ENCODE peak calls at places on chromosome 1, in eight cellular contexts. One of them, this sample, is unnamed. For H3K27me3, the result is how much of the 10 kb centered on the place peaks cover.

GRCh38 chr1:97562096-97562495 is 358.7 kb downstream of the DPYD start:
- DNase-seq in pancreas: no peak
- DNase-seq in prostate gland: no peak
- DNase-seq in spleen: no peak
- DNase-seq in upper lobe of left lung: no peak
- DNase-seq in A673: no peak
- DNase-seq in cardiac muscle cell: no peak
- DNase-seq in heart right ventricle: no peak
- DNase-seq in this sample: peak

GRCh38 chr1:212650228-212650627 is 41.7 kb downstream of the ATF3 start:
- DNase-seq in A673: no peak
- DNase-seq in cardiac muscle cell: no peak
- DNase-seq in upper lobe of left lung: no peak
- DNase-seq in heart right ventricle: no peak
- DNase-seq in spleen: no peak
- DNase-seq in prostate gland: no peak
- DNase-seq in pancreas: no peak
- DNase-seq in this sample: no peak

GRCh38 chr1:40897499-40897898 is 35.3 kb upstream of the CITED4 start:
- DNase-seq in heart right ventricle: no peak
- DNase-seq in spleen: no peak
- DNase-seq in upper lobe of left lung: no peak
- DNase-seq in pancreas: no peak
- DNase-seq in A673: no peak
- DNase-seq in prostate gland: no peak
- DNase-seq in cardiac muscle cell: no peak
- DNase-seq in this sample: no peak

GRCh38 chr1:53110370-53111072 is 31.9 kb downstream of the SLC1A7 start:
- DNase-seq in A673: no peak
- DNase-seq in upper lobe of left lung: peak
- DNase-seq in spleen: no peak
- DNase-seq in prostate gland: no peak
- DNase-seq in pancreas: no peak
- DNase-seq in heart right ventricle: no peak
- DNase-seq in cardiac muscle cell: peak
- DNase-seq in this sample: peak

GRCh38 chr1:160400646-160401486 is 502 bp downstream of the VANGL2 start:
- DNase-seq in upper lobe of left lung: peak
- DNase-seq in prostate gland: peak
- DNase-seq in A673: peak
- DNase-seq in heart right ventricle: no peak
- DNase-seq in pancreas: peak
- DNase-seq in spleen: no peak
- DNase-seq in cardiac muscle cell: no peak
- DNase-seq in this sample: no peak

GRCh38 chr1:33009561-33009960 is 27.1 kb downstream of the AK2 start:
- DNase-seq in heart right ventricle: no peak
- DNase-seq in A673: no peak
- DNase-seq in prostate gland: no peak
- DNase-seq in spleen: no peak
- DNase-seq in cardiac muscle cell: no peak
- DNase-seq in pancreas: no peak
- DNase-seq in upper lobe of left lung: no peak
- DNase-seq in this sample: no peak

GRCh38 chr1:174367892-174368291 is 79.9 kb upstream of the GPR52 start:
- DNase-seq in prostate gland: no peak
- DNase-seq in upper lobe of left lung: no peak
- DNase-seq in A673: no peak
- DNase-seq in cardiac muscle cell: no peak
- DNase-seq in pancreas: no peak
- DNase-seq in spleen: no peak
- DNase-seq in heart right ventricle: peak
- DNase-seq in this sample: no peak

GRCh38 chr1:83747853-83748482 is 251.0 kb downstream of the TTLL7 start:
- DNase-seq in cardiac muscle cell: no peak
- DNase-seq in prostate gland: no peak
- DNase-seq in heart right ventricle: no peak
- DNase-seq in upper lobe of left lung: no peak
- DNase-seq in A673: no peak
- DNase-seq in spleen: no peak
- DNase-seq in pancreas: no peak
- DNase-seq in this sample: peak

DNA sequence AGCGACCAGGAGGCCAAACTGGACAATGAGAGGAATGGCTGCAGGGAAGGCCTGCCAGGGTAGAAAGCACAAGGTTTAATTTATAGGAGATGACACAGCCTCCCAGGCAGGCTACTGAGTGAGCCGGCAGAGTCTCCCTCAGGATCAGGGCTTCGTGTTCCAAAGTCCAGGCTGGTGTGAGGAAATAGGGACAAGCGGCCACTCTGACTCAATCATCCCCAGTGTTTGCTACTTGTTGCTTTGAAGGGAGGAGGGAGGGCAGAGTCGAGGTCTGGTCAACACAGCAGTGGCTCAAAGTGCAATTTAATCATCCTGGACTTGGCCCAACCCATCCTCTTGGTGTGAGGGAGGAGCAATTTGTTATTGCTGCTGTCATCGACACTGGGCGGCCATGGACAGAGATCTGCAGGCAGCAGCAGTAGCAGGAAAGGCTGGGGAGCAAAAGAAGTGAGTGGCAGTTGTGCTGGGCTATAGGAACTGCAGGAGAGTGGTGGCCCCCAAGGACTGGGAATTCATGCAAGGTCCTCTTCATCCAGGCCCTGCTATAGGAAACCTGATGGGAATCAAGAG is 27.5 kb downstream of the TBX15 start:
- DNase-seq in prostate gland: no peak
- DNase-seq in upper lobe of left lung: no peak
- DNase-seq in spleen: no peak
- DNase-seq in cardiac muscle cell: peak
- DNase-seq in heart right ventricle: no peak
- DNase-seq in pancreas: no peak
- DNase-seq in A673: no peak
- DNase-seq in this sample: peak
- H3K4me3 ChIP-seq in prostate gland: no peak
- H3K4me3 ChIP-seq in upper lobe of left lung: no peak
- H3K4me3 ChIP-seq in spleen: no peak
- H3K4me3 ChIP-seq in cardiac muscle cell: no peak
- H3K4me3 ChIP-seq in heart right ventricle: no peak
- H3K4me3 ChIP-seq in pancreas: no peak
- H3K4me3 ChIP-seq in A673: no peak
- H3K4me3 ChIP-seq in this sample: no peak

GRCh38 chr1:62826892-62827291 is 43.0 kb downstream of the ATG4C start:
- DNase-seq in heart right ventricle: no peak
- DNase-seq in spleen: no peak
- DNase-seq in upper lobe of left lung: no peak
- DNase-seq in prostate gland: no peak
- DNase-seq in pancreas: no peak
- DNase-seq in A673: peak
- DNase-seq in cardiac muscle cell: no peak
- DNase-seq in this sample: no peak
- H3K27me3 ChIP-seq in heart right ventricle: under half
- H3K27me3 ChIP-seq in spleen: under half
- H3K27me3 ChIP-seq in upper lobe of left lung: under half
- H3K27me3 ChIP-seq in prostate gland: under half
- H3K27me3 ChIP-seq in pancreas: under half
- H3K27me3 ChIP-seq in A673: under half
- H3K27me3 ChIP-seq in cardiac muscle cell: under half
- H3K27me3 ChIP-seq in this sample: under half

DNA sequence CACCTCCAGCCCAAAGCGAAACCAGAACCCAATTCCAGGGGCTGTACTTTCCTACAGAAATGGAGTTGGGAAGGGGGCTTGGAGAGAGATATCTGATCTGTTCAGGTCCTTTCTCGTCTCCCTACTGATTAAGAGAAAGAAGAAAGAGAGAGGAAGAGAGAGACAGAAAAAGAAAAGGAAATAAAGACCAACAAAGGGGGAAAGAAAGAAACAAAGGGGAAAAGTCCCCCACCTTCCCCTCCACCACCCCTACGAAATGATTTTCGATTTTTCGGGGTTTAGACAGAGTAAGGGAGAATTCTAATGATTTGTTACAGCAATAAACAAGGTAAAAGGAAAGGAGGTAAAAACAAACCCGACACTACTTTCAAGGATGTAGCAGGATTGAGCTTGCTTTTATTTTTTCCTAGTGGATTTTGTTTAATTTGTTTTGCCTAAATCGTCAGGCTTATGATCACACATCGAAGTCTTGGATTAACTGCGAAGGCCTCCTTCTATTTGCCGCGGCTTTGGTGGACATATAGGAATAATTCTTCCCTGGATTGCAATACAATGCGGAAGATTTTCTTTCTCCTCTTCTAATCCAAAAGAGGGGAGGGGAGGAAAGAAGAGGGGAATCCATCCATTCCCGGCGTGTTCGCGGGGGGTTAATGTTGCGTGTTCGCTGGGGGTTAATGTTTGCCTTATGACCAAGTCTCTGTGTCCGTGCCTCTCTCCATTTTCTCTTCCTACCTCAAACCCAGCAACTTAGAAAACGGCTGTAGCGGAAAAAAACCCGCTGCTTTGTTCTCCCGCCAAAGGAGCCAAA is 1.9 kb downstream of the TAL1 start:
- DNase-seq in prostate gland: no peak
- DNase-seq in cardiac muscle cell: no peak
- DNase-seq in heart right ventricle: no peak
- DNase-seq in spleen: no peak
- DNase-seq in A673: no peak
- DNase-seq in pancreas: no peak
- DNase-seq in upper lobe of left lung: no peak
- DNase-seq in this sample: no peak
- H3K4me3 ChIP-seq in prostate gland: no peak
- H3K4me3 ChIP-seq in cardiac muscle cell: no peak
- H3K4me3 ChIP-seq in heart right ventricle: peak
- H3K4me3 ChIP-seq in spleen: peak
- H3K4me3 ChIP-seq in A673: no peak
- H3K4me3 ChIP-seq in pancreas: peak
- H3K4me3 ChIP-seq in upper lobe of left lung: peak
- H3K4me3 ChIP-seq in this sample: no peak

GRCh38 chr1:153470707-153471106 is 10.3 kb upstream of the S100A7 start:
- DNase-seq in heart right ventricle: no peak
- DNase-seq in prostate gland: no peak
- DNase-seq in upper lobe of left lung: no peak
- DNase-seq in cardiac muscle cell: peak
- DNase-seq in A673: no peak
- DNase-seq in pancreas: no peak
- DNase-seq in spleen: no peak
- DNase-seq in this sample: no peak

GRCh38 chr1:153465728-153466625 is 5.5 kb upstream of the S100A7 start:
- DNase-seq in cardiac muscle cell: peak
- DNase-seq in spleen: peak
- DNase-seq in prostate gland: no peak
- DNase-seq in A673: peak
- DNase-seq in pancreas: peak
- DNase-seq in heart right ventricle: peak
- DNase-seq in upper lobe of left lung: peak
- DNase-seq in this sample: no peak

DNA sequence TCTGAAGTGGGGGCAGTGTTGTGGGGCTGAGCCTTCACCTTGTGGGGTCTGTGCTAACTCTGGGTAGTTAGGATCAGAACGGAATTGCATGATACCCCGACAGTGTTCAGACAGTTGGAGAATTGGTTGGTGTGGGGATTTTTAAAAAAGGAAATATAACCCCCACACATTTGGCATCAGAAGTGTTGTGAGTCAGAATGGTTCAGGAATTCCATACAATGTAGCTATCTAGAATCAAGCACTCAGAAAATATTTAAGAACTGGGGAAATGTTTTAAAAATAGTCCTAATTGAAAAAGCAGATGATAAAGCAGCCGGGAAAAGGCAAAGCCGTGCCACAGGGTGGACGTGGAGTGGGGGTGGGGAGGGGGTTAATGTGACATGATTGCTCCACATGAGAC is 6.5 kb upstream of the S100A7 start:
- DNase-seq in prostate gland: no peak
- DNase-seq in upper lobe of left lung: no peak
- DNase-seq in heart right ventricle: no peak
- DNase-seq in pancreas: no peak
- DNase-seq in spleen: no peak
- DNase-seq in cardiac muscle cell: peak
- DNase-seq in A673: no peak
- DNase-seq in this sample: no peak
- H3K27me3 ChIP-seq in prostate gland: under half
- H3K27me3 ChIP-seq in upper lobe of left lung: under half
- H3K27me3 ChIP-seq in heart right ventricle: under half
- H3K27me3 ChIP-seq in pancreas: under half
- H3K27me3 ChIP-seq in spleen: under half
- H3K27me3 ChIP-seq in cardiac muscle cell: under half
- H3K27me3 ChIP-seq in A673: under half
- H3K27me3 ChIP-seq in this sample: under half

GRCh38 chr1:238898856-238899255 is 487.5 kb upstream of the CHRM3 start:
- DNase-seq in pancreas: no peak
- DNase-seq in heart right ventricle: no peak
- DNase-seq in A673: no peak
- DNase-seq in cardiac muscle cell: no peak
- DNase-seq in prostate gland: peak
- DNase-seq in upper lobe of left lung: no peak
- DNase-seq in spleen: no peak
- DNase-seq in this sample: no peak

GRCh38 chr1:238895911-238896310 is 490.5 kb upstream of the CHRM3 start:
- DNase-seq in A673: no peak
- DNase-seq in heart right ventricle: no peak
- DNase-seq in cardiac muscle cell: no peak
- DNase-seq in spleen: no peak
- DNase-seq in upper lobe of left lung: no peak
- DNase-seq in pancreas: no peak
- DNase-seq in prostate gland: no peak
- DNase-seq in this sample: no peak

GRCh38 chr1:238900334-238900865 is 486.0 kb upstream of the CHRM3 start:
- DNase-seq in heart right ventricle: no peak
- DNase-seq in upper lobe of left lung: peak
- DNase-seq in pancreas: no peak
- DNase-seq in prostate gland: no peak
- DNase-seq in cardiac muscle cell: no peak
- DNase-seq in spleen: no peak
- DNase-seq in A673: no peak
- DNase-seq in this sample: no peak
- H3K4me3 ChIP-seq in heart right ventricle: no peak
- H3K4me3 ChIP-seq in upper lobe of left lung: no peak
- H3K4me3 ChIP-seq in pancreas: no peak
- H3K4me3 ChIP-seq in prostate gland: no peak
- H3K4me3 ChIP-seq in cardiac muscle cell: no peak
- H3K4me3 ChIP-seq in spleen: no peak
- H3K4me3 ChIP-seq in A673: no peak
- H3K4me3 ChIP-seq in this sample: no peak

GRCh38 chr1:228416217-228416971 is at the start of gene TRIM17:
- DNase-seq in heart right ventricle: no peak
- DNase-seq in cardiac muscle cell: peak
- DNase-seq in prostate gland: no peak
- DNase-seq in pancreas: peak
- DNase-seq in A673: peak
- DNase-seq in upper lobe of left lung: peak
- DNase-seq in spleen: peak
- DNase-seq in this sample: no peak
- H3K27me3 ChIP-seq in heart right ventricle: under half
- H3K27me3 ChIP-seq in cardiac muscle cell: under half
- H3K27me3 ChIP-seq in prostate gland: under half
- H3K27me3 ChIP-seq in pancreas: under half
- H3K27me3 ChIP-seq in A673: under half
- H3K27me3 ChIP-seq in upper lobe of left lung: under half
- H3K27me3 ChIP-seq in spleen: under half
- H3K27me3 ChIP-seq in this sample: under half

DNA sequence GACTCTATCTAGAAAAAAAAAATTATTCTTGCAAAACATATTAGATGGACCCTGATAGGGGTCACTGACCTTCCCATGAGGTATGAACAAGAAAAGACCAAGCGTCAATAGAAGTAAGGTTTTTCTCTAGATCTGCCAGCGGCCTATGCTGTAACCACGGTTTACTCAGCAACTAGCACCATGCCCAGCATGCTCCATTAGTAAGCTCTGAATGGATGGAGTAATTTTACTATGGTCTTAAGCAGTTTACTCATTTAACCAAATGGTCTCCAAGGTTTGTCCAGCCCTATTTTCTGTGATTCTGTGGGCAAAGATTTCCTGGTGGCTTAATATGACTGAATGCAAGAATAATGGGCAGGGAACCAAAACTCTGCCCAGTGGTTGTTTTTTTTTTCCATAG is 113.9 kb downstream of the ADSS2 start:
- DNase-seq in heart right ventricle: no peak
- DNase-seq in spleen: no peak
- DNase-seq in prostate gland: no peak
- DNase-seq in pancreas: no peak
- DNase-seq in cardiac muscle cell: no peak
- DNase-seq in A673: no peak
- DNase-seq in upper lobe of left lung: no peak
- DNase-seq in this sample: no peak
- H3K4me3 ChIP-seq in heart right ventricle: no peak
- H3K4me3 ChIP-seq in spleen: no peak
- H3K4me3 ChIP-seq in prostate gland: no peak
- H3K4me3 ChIP-seq in pancreas: no peak
- H3K4me3 ChIP-seq in cardiac muscle cell: no peak
- H3K4me3 ChIP-seq in A673: no peak
- H3K4me3 ChIP-seq in upper lobe of left lung: no peak
- H3K4me3 ChIP-seq in this sample: no peak

This sample was measured in BJ.